ENCODE peak calls at places on chromosomes 5 and 9, in five cellular contexts. U is psoas muscle, E is H4, H is ureter, L is substantia nigra. K is an unnamed sample.
A peak's percentile ranks its signal among the peaks of the same experiment; 100 is the strongest.

GRCh38 chr5:112691758-112692157 is 45.9 kb upstream of the APC start:
- DNase-seq in E (peak; percentile 36), U (no peak), L (no peak), H (no peak), K (no peak)

GRCh38 chr5:102965653-102966052 is 154.3 kb downstream of the GIN1 start:
- DNase-seq in E (no peak), U (no peak), L (no peak), H (no peak), K (no peak)

GRCh38 chr9:133269537-133270357 is 5.3 kb downstream of the ABO start:
- DNase-seq in H (no peak), E (no peak), L (no peak), U (no peak), K (no peak)

GRCh38 chr9:136297016-136297691 is 6.7 kb downstream of the CCDC187 start:
- DNase-seq in U (peak; percentile 41), L (no peak), E (no peak), H (peak; percentile 75), K (no peak)

GRCh38 chr9:113446323-113446740 is 17.2 kb upstream of the RGS3 start:
- DNase-seq in E (peak; percentile 32), U (no peak), H (peak; percentile 29), L (no peak), K (peak; percentile 40)

GRCh38 chr9:136644593-136645342 is 17.9 kb upstream of the EGFL7 start:
- DNase-seq in E (no peak), L (no peak), U (peak; percentile 92), H (peak; percentile 84), K (no peak)

GRCh38 chr9:5326893-5327548 is 12.7 kb downstream of the RLN1 start:
- DNase-seq in U (no peak), E (no peak), L (no peak), H (no peak), K (no peak)

GRCh38 chr5:65032250-65032649 is 263.5 kb downstream of the CWC27 start:
- DNase-seq in L (no peak), U (no peak), H (no peak), E (peak; percentile 82), K (no peak)

GRCh38 chr5:94469889-94470288 is 148.5 kb downstream of the KIAA0825 start:
- DNase-seq in U (no peak), H (no peak), E (peak; percentile 29), L (no peak), K (no peak)

GRCh38 chr5:67879619-67880357 is 335.8 kb upstream of the PIK3R1 start:
- DNase-seq in H (no peak), E (peak; percentile 65), L (no peak), U (no peak), K (no peak)